ENCODE peak calls at places on chromosomes 7 and 10, in six cellular contexts. D is astrocyte of the spinal cord; O is CD4-positive, alpha-beta memory T cell; R is CD8-positive, alpha-beta memory T cell; Y is HL-60; N is fibroblast of lung. A is an unnamed sample.

GRCh38 chr10:97584060-97584797 is at the start of gene HOGA1:
- DNase-seq in O (no peak), D (peak; percentile 73), R (no peak), Y (no peak), N (peak; percentile 72), A (no peak)

GRCh38 chr10:6136215-6137201 is 47.7 kb downstream of the RBM17 start:
- DNase-seq in O (no peak), Y (no peak), N (peak; percentile 82), D (peak; percentile 68), R (no peak), A (no peak)

GRCh38 chr7:155584763-155585531 is 38.6 kb upstream of the CNPY1 start:
- DNase-seq in N (no peak), O (no peak), Y (peak; percentile 36), D (no peak), R (no peak), A (peak; percentile 24)

GRCh38 chr7:47571355-47572100 is 10.4 kb downstream of the TNS3 start:
- DNase-seq in Y (peak; percentile 64), R (no peak), N (peak; percentile 97), O (no peak), D (peak; percentile 89), A (peak; percentile 70)

GRCh38 chr7:102944241-102944640 is 31.4 kb downstream of the LRRC17 start:
- DNase-seq in O (no peak), D (no peak), N (peak; percentile 45), Y (no peak), R (no peak), A (no peak)

GRCh38 chr7:154473360-154473759 is 421.2 kb downstream of the DPP6 start:
- DNase-seq in N (no peak), O (no peak), D (no peak), R (no peak), Y (no peak), A (no peak)

GRCh38 chr10:123804716-123805115 is 86.9 kb downstream of the CPXM2 start:
- DNase-seq in O (no peak), D (no peak), Y (no peak), R (no peak), N (peak; percentile 10), A (peak; percentile 34)

GRCh38 chr10:132948351-132948750 is 6.0 kb upstream of the CFAP46 start:
- DNase-seq in O (no peak), R (no peak), Y (no peak), D (no peak), N (no peak), A (no peak)

GRCh38 chr7:16015981-16016380 is 329.5 kb upstream of the MEOX2 start:
- DNase-seq in R (no peak), O (no peak), Y (no peak), D (no peak), N (no peak), A (no peak)

GRCh38 chr10:47278720-47279119 is 21.3 kb upstream of the GDF10 start:
- DNase-seq in Y (no peak), O (no peak), R (no peak), D (no peak), N (no peak), A (no peak)

GRCh38 chr7:34747176-34747781 is 89.3 kb downstream of the NPSR1 start:
- DNase-seq in O (no peak), N (no peak), Y (no peak), R (no peak), D (no peak), A (no peak)

GRCh38 chr10:6128591-6129383 is 40.0 kb downstream of the RBM17 start:
- DNase-seq in R (no peak), D (no peak), Y (no peak), N (peak; percentile 70), O (no peak), A (no peak)

GRCh38 chr10:77223532-77224460 is 413.8 kb downstream of the KCNMA1 start:
- DNase-seq in N (no peak), Y (no peak), D (no peak), O (no peak), R (no peak), A (no peak)

GRCh38 chr10:27948191-27948590 is 50.7 kb downstream of the ODAD2 start:
- DNase-seq in Y (no peak), O (no peak), D (no peak), N (peak; percentile 3), R (no peak), A (no peak)

GRCh38 chr7:99601656-99602310 is 3.7 kb downstream of the TMEM225B start:
- DNase-seq in O (no peak), D (no peak), Y (no peak), R (no peak), N (no peak), A (no peak)

GRCh38 chr7:25303380-25304321 is 75.4 kb upstream of the NPVF start:
- DNase-seq in D (peak; percentile 5), Y (no peak), N (peak; percentile 13), R (no peak), O (no peak), A (peak; percentile 20)

GRCh38 chr7:104388222-104388621 is 59.8 kb downstream of the LHFPL3 start:
- DNase-seq in D (no peak), O (no peak), Y (no peak), R (no peak), N (no peak), A (no peak)

GRCh38 chr7:3493499-3493898 is 192.4 kb downstream of the SDK1 start:
- DNase-seq in R (no peak), D (peak; percentile 60), N (peak; percentile 78), Y (no peak), O (no peak), A (peak; percentile 17)

GRCh38 chr7:30683306-30683705 is 1.1 kb upstream of the CRHR2 start:
- DNase-seq in R (no peak), O (no peak), Y (no peak), N (no peak), D (no peak), A (no peak)

GRCh38 chr7:81120803-81121202 is 202.0 kb upstream of the SEMA3C start:
- DNase-seq in R (no peak), N (no peak), O (no peak), Y (no peak), D (no peak), A (no peak)

GRCh38 chr10:117532451-117533107 is 10.0 kb upstream of the EMX2 start:
- DNase-seq in Y (no peak), R (no peak), D (no peak), O (no peak), N (no peak), A (no peak)

GRCh38 chr10:113047963-113048781 is 98.1 kb downstream of the TCF7L2 start:
- DNase-seq in N (peak; percentile 74), D (peak; percentile 50), O (no peak), R (no peak), Y (no peak), A (no peak)

DNA sequence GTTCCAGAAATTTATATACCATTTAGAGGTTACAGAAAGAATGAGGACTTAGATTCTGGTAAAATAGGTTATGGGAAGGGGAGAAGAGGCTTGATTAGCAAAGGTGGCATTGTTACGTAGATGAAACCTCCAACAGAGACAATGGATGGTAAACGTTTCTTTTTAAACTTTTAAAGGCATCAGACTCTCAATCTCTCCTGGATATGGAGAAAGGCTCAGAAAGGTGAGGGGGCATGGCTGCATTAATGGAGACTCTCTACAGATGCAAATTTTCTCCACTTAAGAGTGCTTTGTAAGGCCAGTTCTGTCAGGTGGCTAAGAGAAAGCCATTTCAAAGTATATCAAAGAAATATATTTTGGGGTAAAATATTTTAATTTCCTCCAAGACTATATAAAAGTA is 240.9 kb upstream of the PTER start:
- DNase-seq in D (no peak), Y (no peak), N (no peak), R (no peak), O (no peak), A (no peak)
- H3K4me3 ChIP-seq in D (no peak overlapping the region), Y (no peak overlapping the region), N (no peak overlapping the region), R (no peak overlapping the region), O (no peak overlapping the region), A (no peak overlapping the region)

DNA sequence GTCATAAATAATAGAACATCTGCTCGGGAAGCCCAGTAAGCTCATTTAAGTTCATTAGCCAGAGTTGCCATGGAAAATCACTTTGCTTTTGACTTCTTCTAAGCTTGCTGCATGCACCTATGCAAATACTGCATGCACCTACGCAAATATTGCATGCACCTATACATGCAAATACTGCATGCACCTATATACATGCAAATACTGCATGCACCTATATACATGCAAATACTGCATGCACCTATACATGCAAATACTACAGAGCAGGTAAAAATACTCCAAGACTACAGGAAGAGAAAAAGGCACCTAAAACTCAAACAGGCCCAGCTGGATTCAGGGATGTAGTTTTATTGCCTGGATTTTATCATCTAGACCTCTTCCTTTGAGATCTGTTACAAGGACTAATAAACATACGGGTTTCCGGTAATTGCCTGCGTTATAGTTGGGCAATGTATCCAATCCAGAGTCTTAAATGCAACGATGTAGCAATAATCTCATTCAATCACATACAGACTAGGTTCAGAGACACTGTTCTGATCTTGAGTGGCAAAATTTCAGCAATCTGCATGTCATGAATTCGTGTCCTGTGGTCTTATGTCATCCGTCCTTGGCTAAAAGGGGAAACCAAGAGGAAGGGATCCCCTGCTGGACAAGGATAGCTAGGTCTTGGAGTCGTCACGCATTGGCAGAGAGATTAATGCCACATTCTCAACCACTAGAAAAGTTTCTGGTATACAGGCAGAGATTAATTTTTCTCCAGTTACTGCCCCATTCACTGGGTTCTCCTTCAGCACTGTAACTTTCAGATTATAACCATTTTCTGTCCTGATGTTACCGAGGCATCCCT is 1060.8 kb upstream of the AUTS2 start:
- DNase-seq in Y (no peak), N (no peak), R (no peak), D (no peak), O (no peak), A (no peak)
- H3K4me3 ChIP-seq in Y (no peak overlapping the region), N (no peak overlapping the region), R (no peak overlapping the region), D (no peak overlapping the region), O (no peak overlapping the region), A (no peak overlapping the region)

GRCh38 chr7:17963281-17963680 is 23.0 kb upstream of the SNX13 start:
- DNase-seq in D (no peak), Y (no peak), N (no peak), R (no peak), O (no peak), A (no peak)

GRCh38 chr7:17965600-17965999 is 25.3 kb upstream of the SNX13 start:
- DNase-seq in Y (no peak), D (peak; percentile 57), O (no peak), N (peak; percentile 64), R (no peak), A (peak; percentile 22)

GRCh38 chr7:17968791-17969715 is 28.8 kb upstream of the SNX13 start:
- DNase-seq in R (no peak), O (no peak), Y (no peak), D (no peak), N (no peak), A (no peak)

GRCh38 chr7:17962652-17963051 is 22.4 kb upstream of the SNX13 start:
- DNase-seq in D (no peak), O (no peak), Y (no peak), R (no peak), N (no peak), A (no peak)

DNA sequence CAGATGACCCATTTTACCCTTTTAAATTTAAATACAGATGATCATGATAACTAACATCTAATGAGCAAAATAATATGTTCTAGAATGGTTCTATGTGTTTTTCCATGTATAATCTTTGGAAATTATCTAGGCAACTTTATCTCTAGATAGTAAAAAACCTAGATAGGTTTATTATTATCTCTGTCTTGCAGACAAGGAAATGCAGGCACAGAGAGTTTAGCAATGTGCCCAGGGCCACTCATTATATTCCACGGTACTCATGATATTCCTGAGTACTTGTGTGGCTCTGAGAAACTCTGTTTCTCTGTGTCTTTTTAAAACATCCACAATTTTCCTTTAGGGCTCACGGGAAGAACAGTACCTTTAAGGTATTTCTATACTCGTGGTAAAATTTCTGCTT is 26.4 kb upstream of the SNX13 start:
- DNase-seq in D (no peak), O (no peak), Y (no peak), N (no peak), R (no peak), A (no peak)
- H3K4me3 ChIP-seq in D (no peak overlapping the region), O (no peak overlapping the region), Y (no peak overlapping the region), N (no peak overlapping the region), R (no peak overlapping the region), A (no peak overlapping the region)

GRCh38 chr10:96269438-96270300 is 1.7 kb downstream of the BLNK start:
- DNase-seq in N (no peak), Y (no peak), D (no peak), R (no peak), O (no peak), A (no peak)
- H3K4me3 ChIP-seq in N (no peak overlapping the region), Y (no peak overlapping the region), D (no peak overlapping the region), R (no peak overlapping the region), O (no peak overlapping the region), A (no peak overlapping the region)